ENCODE peak calls at places on chromosomes 13 and 19, in nine cellular contexts. One of them, this sample, is unnamed.

GRCh38 chr13:25764378-25764777 is 287.4 kb downstream of the SHISA2 start:
- DNase-seq in Peyer's patch: no peak
- DNase-seq in AG08395: no peak
- DNase-seq in foreskin fibroblast: no peak
- DNase-seq in amniotic stem cell: no peak
- DNase-seq in mammary epithelial cell: no peak
- DNase-seq in T-helper 2 cell: no peak
- DNase-seq in SK-N-SH: no peak
- DNase-seq in NCI-H345: no peak
- DNase-seq in this sample: no peak

GRCh38 chr13:112341446-112341845 is 34.7 kb upstream of the SPACA7 start:
- DNase-seq in Peyer's patch: no peak
- DNase-seq in AG08395: no peak
- DNase-seq in foreskin fibroblast: no peak
- DNase-seq in amniotic stem cell: no peak
- DNase-seq in mammary epithelial cell: no peak
- DNase-seq in T-helper 2 cell: no peak
- DNase-seq in SK-N-SH: no peak
- DNase-seq in NCI-H345: no peak
- DNase-seq in this sample: no peak

GRCh38 chr13:91313103-91313502 is 34.4 kb upstream of the MIR17HG start:
- DNase-seq in Peyer's patch: no peak
- DNase-seq in AG08395: peak
- DNase-seq in foreskin fibroblast: no peak
- DNase-seq in amniotic stem cell: no peak
- DNase-seq in mammary epithelial cell: peak
- DNase-seq in T-helper 2 cell: peak
- DNase-seq in SK-N-SH: peak
- DNase-seq in NCI-H345: no peak
- DNase-seq in this sample: peak

GRCh38 chr13:30734434-30734833 is 909 bp upstream of the ALOX5AP start:
- DNase-seq in Peyer's patch: no peak
- DNase-seq in AG08395: no peak
- DNase-seq in foreskin fibroblast: peak
- DNase-seq in amniotic stem cell: peak
- DNase-seq in mammary epithelial cell: peak
- DNase-seq in T-helper 2 cell: no peak
- DNase-seq in SK-N-SH: no peak
- DNase-seq in NCI-H345: no peak
- DNase-seq in this sample: no peak

GRCh38 chr19:29271911-29272310 is 59.0 kb upstream of the UQCRFS1 start:
- DNase-seq in Peyer's patch: no peak
- DNase-seq in AG08395: no peak
- DNase-seq in foreskin fibroblast: no peak
- DNase-seq in amniotic stem cell: no peak
- DNase-seq in mammary epithelial cell: no peak
- DNase-seq in T-helper 2 cell: no peak
- DNase-seq in SK-N-SH: no peak
- DNase-seq in NCI-H345: no peak
- DNase-seq in this sample: no peak

GRCh38 chr19:49936549-49936948 is 7.2 kb upstream of the NUP62 start:
- DNase-seq in Peyer's patch: no peak
- DNase-seq in AG08395: no peak
- DNase-seq in foreskin fibroblast: no peak
- DNase-seq in amniotic stem cell: no peak
- DNase-seq in mammary epithelial cell: no peak
- DNase-seq in T-helper 2 cell: no peak
- DNase-seq in SK-N-SH: no peak
- DNase-seq in NCI-H345: no peak
- DNase-seq in this sample: no peak

GRCh38 chr19:13633109-13633508 is 126.8 kb upstream of the CACNA1A start:
- DNase-seq in Peyer's patch: no peak
- DNase-seq in AG08395: no peak
- DNase-seq in foreskin fibroblast: peak
- DNase-seq in amniotic stem cell: no peak
- DNase-seq in mammary epithelial cell: no peak
- DNase-seq in T-helper 2 cell: no peak
- DNase-seq in SK-N-SH: no peak
- DNase-seq in NCI-H345: peak
- DNase-seq in this sample: peak

GRCh38 chr13:74586839-74587238 is 452.6 kb upstream of the KLF12 start:
- DNase-seq in Peyer's patch: no peak
- DNase-seq in AG08395: peak
- DNase-seq in foreskin fibroblast: peak
- DNase-seq in amniotic stem cell: no peak
- DNase-seq in mammary epithelial cell: no peak
- DNase-seq in T-helper 2 cell: no peak
- DNase-seq in SK-N-SH: no peak
- DNase-seq in NCI-H345: no peak
- DNase-seq in this sample: no peak

GRCh38 chr13:59750860-59751259 is 412.9 kb downstream of the DIAPH3 start:
- DNase-seq in Peyer's patch: no peak
- DNase-seq in AG08395: peak
- DNase-seq in foreskin fibroblast: peak
- DNase-seq in amniotic stem cell: peak
- DNase-seq in mammary epithelial cell: peak
- DNase-seq in T-helper 2 cell: no peak
- DNase-seq in SK-N-SH: peak
- DNase-seq in NCI-H345: no peak
- DNase-seq in this sample: peak

GRCh38 chr13:98232456-98232855 is 55.4 kb upstream of the RNF113B start:
- DNase-seq in Peyer's patch: no peak
- DNase-seq in AG08395: no peak
- DNase-seq in foreskin fibroblast: no peak
- DNase-seq in amniotic stem cell: no peak
- DNase-seq in mammary epithelial cell: no peak
- DNase-seq in T-helper 2 cell: no peak
- DNase-seq in SK-N-SH: no peak
- DNase-seq in NCI-H345: no peak
- DNase-seq in this sample: no peak

GRCh38 chr13:47220453-47221150 is 323.7 kb upstream of the HTR2A start:
- DNase-seq in Peyer's patch: no peak
- DNase-seq in AG08395: no peak
- DNase-seq in foreskin fibroblast: no peak
- DNase-seq in amniotic stem cell: no peak
- DNase-seq in mammary epithelial cell: no peak
- DNase-seq in T-helper 2 cell: no peak
- DNase-seq in SK-N-SH: no peak
- DNase-seq in NCI-H345: no peak
- DNase-seq in this sample: no peak

GRCh38 chr19:15964231-15964630 is 15.4 kb downstream of the OR10H4 start:
- DNase-seq in Peyer's patch: no peak
- DNase-seq in AG08395: no peak
- DNase-seq in foreskin fibroblast: no peak
- DNase-seq in amniotic stem cell: no peak
- DNase-seq in mammary epithelial cell: no peak
- DNase-seq in T-helper 2 cell: no peak
- DNase-seq in SK-N-SH: no peak
- DNase-seq in NCI-H345: no peak
- DNase-seq in this sample: no peak

GRCh38 chr13:85108356-85108755 is 690.9 kb downstream of the SLITRK6 start:
- DNase-seq in Peyer's patch: no peak
- DNase-seq in AG08395: no peak
- DNase-seq in foreskin fibroblast: no peak
- DNase-seq in amniotic stem cell: no peak
- DNase-seq in mammary epithelial cell: peak
- DNase-seq in T-helper 2 cell: no peak
- DNase-seq in SK-N-SH: no peak
- DNase-seq in NCI-H345: peak
- DNase-seq in this sample: no peak

GRCh38 chr13:111384441-111385181 is 64.2 kb downstream of the TEX29 start:
- DNase-seq in Peyer's patch: no peak
- DNase-seq in AG08395: no peak
- DNase-seq in foreskin fibroblast: no peak
- DNase-seq in amniotic stem cell: no peak
- DNase-seq in mammary epithelial cell: no peak
- DNase-seq in T-helper 2 cell: peak
- DNase-seq in SK-N-SH: no peak
- DNase-seq in NCI-H345: no peak
- DNase-seq in this sample: no peak

GRCh38 chr13:81021284-81021683 is 680.4 kb upstream of the SPRY2 start:
- DNase-seq in Peyer's patch: no peak
- DNase-seq in AG08395: no peak
- DNase-seq in foreskin fibroblast: no peak
- DNase-seq in amniotic stem cell: no peak
- DNase-seq in mammary epithelial cell: no peak
- DNase-seq in T-helper 2 cell: no peak
- DNase-seq in SK-N-SH: no peak
- DNase-seq in NCI-H345: no peak
- DNase-seq in this sample: no peak

GRCh38 chr19:46732172-46732938 is 13.5 kb upstream of the FKRP start:
- DNase-seq in Peyer's patch: no peak
- DNase-seq in AG08395: no peak
- DNase-seq in foreskin fibroblast: no peak
- DNase-seq in amniotic stem cell: no peak
- DNase-seq in mammary epithelial cell: no peak
- DNase-seq in T-helper 2 cell: no peak
- DNase-seq in SK-N-SH: no peak
- DNase-seq in NCI-H345: no peak
- DNase-seq in this sample: no peak

GRCh38 chr19:45251452-45252354 is 632 bp downstream of the MARK4 start:
- DNase-seq in Peyer's patch: no peak
- DNase-seq in AG08395: peak
- DNase-seq in foreskin fibroblast: peak
- DNase-seq in amniotic stem cell: no peak
- DNase-seq in mammary epithelial cell: no peak
- DNase-seq in T-helper 2 cell: peak
- DNase-seq in SK-N-SH: peak
- DNase-seq in NCI-H345: no peak
- DNase-seq in this sample: no peak

GRCh38 chr19:55255618-55256423 is 3.0 kb downstream of the PPP6R1 start:
- DNase-seq in Peyer's patch: peak
- DNase-seq in AG08395: no peak
- DNase-seq in foreskin fibroblast: peak
- DNase-seq in amniotic stem cell: no peak
- DNase-seq in mammary epithelial cell: peak
- DNase-seq in T-helper 2 cell: peak
- DNase-seq in SK-N-SH: no peak
- DNase-seq in NCI-H345: no peak
- DNase-seq in this sample: peak

GRCh38 chr19:12665281-12665573 is 1.3 kb downstream of the MAN2B1 start:
- DNase-seq in Peyer's patch: peak
- DNase-seq in AG08395: no peak
- DNase-seq in foreskin fibroblast: no peak
- DNase-seq in amniotic stem cell: no peak
- DNase-seq in mammary epithelial cell: no peak
- DNase-seq in T-helper 2 cell: peak
- DNase-seq in SK-N-SH: no peak
- DNase-seq in NCI-H345: no peak
- DNase-seq in this sample: no peak

GRCh38 chr19:632228-633067 is 889 bp downstream of the POLRMT start:
- DNase-seq in Peyer's patch: no peak
- DNase-seq in AG08395: peak
- DNase-seq in foreskin fibroblast: peak
- DNase-seq in amniotic stem cell: no peak
- DNase-seq in mammary epithelial cell: peak
- DNase-seq in T-helper 2 cell: peak
- DNase-seq in SK-N-SH: peak
- DNase-seq in NCI-H345: no peak
- DNase-seq in this sample: peak

GRCh38 chr13:113411216-113412023 is 41.9 kb downstream of the ADPRHL1 start:
- DNase-seq in Peyer's patch: no peak
- DNase-seq in AG08395: peak
- DNase-seq in foreskin fibroblast: peak
- DNase-seq in amniotic stem cell: peak
- DNase-seq in mammary epithelial cell: peak
- DNase-seq in T-helper 2 cell: no peak
- DNase-seq in SK-N-SH: no peak
- DNase-seq in NCI-H345: no peak
- DNase-seq in this sample: peak

GRCh38 chr19:47210689-47211316 is 20.2 kb downstream of the BBC3 start:
- DNase-seq in Peyer's patch: peak
- DNase-seq in AG08395: peak
- DNase-seq in foreskin fibroblast: peak
- DNase-seq in amniotic stem cell: peak
- DNase-seq in mammary epithelial cell: peak
- DNase-seq in T-helper 2 cell: peak
- DNase-seq in SK-N-SH: peak
- DNase-seq in NCI-H345: peak
- DNase-seq in this sample: peak

GRCh38 chr19:34375598-34375997 is 10.6 kb downstream of the GPI start:
- DNase-seq in Peyer's patch: no peak
- DNase-seq in AG08395: no peak
- DNase-seq in foreskin fibroblast: no peak
- DNase-seq in amniotic stem cell: no peak
- DNase-seq in mammary epithelial cell: no peak
- DNase-seq in T-helper 2 cell: no peak
- DNase-seq in SK-N-SH: no peak
- DNase-seq in NCI-H345: no peak
- DNase-seq in this sample: no peak

GRCh38 chr19:6772028-6772865 is at the start of gene VAV1:
- DNase-seq in Peyer's patch: peak
- DNase-seq in AG08395: no peak
- DNase-seq in foreskin fibroblast: no peak
- DNase-seq in amniotic stem cell: no peak
- DNase-seq in mammary epithelial cell: no peak
- DNase-seq in T-helper 2 cell: peak
- DNase-seq in SK-N-SH: peak
- DNase-seq in NCI-H345: no peak
- DNase-seq in this sample: no peak

GRCh38 chr19:4744451-4745170 is 21.0 kb upstream of the DPP9 start:
- DNase-seq in Peyer's patch: no peak
- DNase-seq in AG08395: peak
- DNase-seq in foreskin fibroblast: peak
- DNase-seq in amniotic stem cell: peak
- DNase-seq in mammary epithelial cell: peak
- DNase-seq in T-helper 2 cell: no peak
- DNase-seq in SK-N-SH: no peak
- DNase-seq in NCI-H345: no peak
- DNase-seq in this sample: peak

GRCh38 chr19:17330546-17331253 is 4.0 kb downstream of the ANO8 start:
- DNase-seq in Peyer's patch: no peak
- DNase-seq in AG08395: no peak
- DNase-seq in foreskin fibroblast: no peak
- DNase-seq in amniotic stem cell: no peak
- DNase-seq in mammary epithelial cell: no peak
- DNase-seq in T-helper 2 cell: no peak
- DNase-seq in SK-N-SH: no peak
- DNase-seq in NCI-H345: no peak
- DNase-seq in this sample: no peak

GRCh38 chr19:42254083-42254849 is 662 bp downstream of the ERF start:
- DNase-seq in Peyer's patch: peak
- DNase-seq in AG08395: no peak
- DNase-seq in foreskin fibroblast: peak
- DNase-seq in amniotic stem cell: no peak
- DNase-seq in mammary epithelial cell: peak
- DNase-seq in T-helper 2 cell: peak
- DNase-seq in SK-N-SH: peak
- DNase-seq in NCI-H345: no peak
- DNase-seq in this sample: peak

This sample was measured in LHCN-M2.